ENCODE peak calls at places on chromosomes 6 and 20, in nine cellular contexts. O, D, E, B, C, L, K, S and R are unnamed samples.

GRCh38 chr6:129844118-129844891 is 16.8 kb downstream of the TMEM244 start:
- DNase-seq in O (no peak), D (no peak), E (no peak), B (no peak), C (no peak), L (peak), K (no peak), S (no peak), R (no peak)

GRCh38 chr6:156174026-156174880 is 602.9 kb upstream of the ARID1B start:
- DNase-seq in O (no peak), D (no peak), E (no peak), B (no peak), C (no peak), L (no peak), K (no peak), S (no peak), R (no peak)

GRCh38 chr6:149012040-149012545 is 265.3 kb downstream of the UST start:
- DNase-seq in O (peak), D (no peak), E (no peak), B (no peak), C (no peak), L (peak), K (no peak), S (no peak), R (no peak)

GRCh38 chr6:89369009-89369408 is 16.5 kb upstream of the UBE2J1 start:
- DNase-seq in O (no peak), D (no peak), E (peak), B (no peak), C (no peak), L (peak), K (no peak), S (peak), R (no peak)

GRCh38 chr6:17640477-17640917 is 40.4 kb downstream of the FAM8A1 start:
- DNase-seq in O (no peak), D (no peak), E (no peak), B (no peak), C (no peak), L (peak), K (no peak), S (no peak), R (no peak)

GRCh38 chr6:4133941-4134838 is 1.2 kb downstream of the ECI2 start:
- DNase-seq in O (no peak), D (no peak), E (peak), B (no peak), C (peak), L (peak), K (peak), S (peak), R (no peak)

GRCh38 chr6:75504902-75505233 is 11.3 kb upstream of the FILIP1 start:
- DNase-seq in O (no peak), D (no peak), E (no peak), B (no peak), C (no peak), L (peak), K (peak), S (no peak), R (no peak)

GRCh38 chr6:122610690-122611455 is 668 bp downstream of the PKIB start:
- DNase-seq in O (no peak), D (no peak), E (no peak), B (peak), C (no peak), L (peak), K (peak), S (no peak), R (peak)

GRCh38 chr6:24936641-24937317 is 1.0 kb upstream of the RIPOR2 start:
- DNase-seq in O (no peak), D (no peak), E (no peak), B (peak), C (no peak), L (no peak), K (no peak), S (no peak), R (peak)

GRCh38 chr6:105836379-105836778 is 249.8 kb upstream of the PRDM1 start:
- DNase-seq in O (no peak), D (no peak), E (no peak), B (no peak), C (no peak), L (no peak), K (no peak), S (no peak), R (no peak)

GRCh38 chr20:56391596-56392281 is at the start of gene AURKA:
- DNase-seq in O (no peak), D (no peak), E (no peak), B (no peak), C (no peak), L (no peak), K (no peak), S (peak), R (no peak)